ENCODE peak calls at places on chromosomes 3 and 15, in eight cellular contexts. Z, A, V, O, P, R, L and D are unnamed samples.

GRCh38 chr3:138441742-138442141 is 7.3 kb downstream of the ESYT3 start:
- DNase-seq in Z (no peak), A (peak), V (no peak), O (no peak), P (no peak), R (no peak), L (peak), D (peak)

GRCh38 chr3:126419886-126420786 is 25.4 kb downstream of the CFAP100 start:
- DNase-seq in Z (peak), A (no peak), V (no peak), O (no peak), P (no peak), R (no peak), L (no peak), D (no peak)

GRCh38 chr15:93152951-93153350 is 63.9 kb upstream of the RGMA start:
- DNase-seq in Z (no peak), A (no peak), V (no peak), O (no peak), P (no peak), R (no peak), L (no peak), D (no peak)

GRCh38 chr3:36540898-36541518 is 160.7 kb downstream of the STAC start:
- DNase-seq in Z (no peak), A (peak), V (peak), O (no peak), P (peak), R (no peak), L (peak), D (peak)

GRCh38 chr15:69305204-69305931 is 6.7 kb downstream of the PAQR5 start:
- DNase-seq in Z (no peak), A (peak), V (peak), O (no peak), P (no peak), R (no peak), L (peak), D (peak)

GRCh38 chr15:29631076-29632070 is 190.9 kb downstream of the TJP1 start:
- DNase-seq in Z (no peak), A (peak), V (no peak), O (no peak), P (no peak), R (no peak), L (no peak), D (no peak)

GRCh38 chr3:138493804-138494606 is 59.6 kb downstream of the ESYT3 start:
- DNase-seq in Z (no peak), A (peak), V (peak), O (no peak), P (no peak), R (no peak), L (peak), D (peak)

GRCh38 chr3:30606301-30607031 is at the start of gene TGFBR2:
- DNase-seq in Z (peak), A (peak), V (peak), O (peak), P (peak), R (peak), L (peak), D (peak)

GRCh38 chr3:87088984-87089841 is 98.3 kb upstream of the VGLL3 start:
- DNase-seq in Z (no peak), A (peak), V (peak), O (no peak), P (no peak), R (no peak), L (peak), D (peak)

GRCh38 chr3:157311633-157312365 is 124.9 kb upstream of the PTX3 start:
- DNase-seq in Z (no peak), A (peak), V (peak), O (no peak), P (no peak), R (no peak), L (no peak), D (peak)